ENCODE peak calls at places on chromosomes 4 and X, in five cellular contexts. One of them, this sample, is unnamed.

GRCh38 chrX:72130156-72130761 is 1.5 kb downstream of the RTL5 start:
- DNase-seq in IMR-90: no peak
- DNase-seq in stimulated activated naive B cell treated with anti-CD40 and anti-IgM and Interleukin-4, amounts not matched to agents 10 μg/mL and 1 μg/mL and 100 μg/mL, for 72 hours: no peak
- DNase-seq in sigmoid colon: no peak
- DNase-seq in dermis blood vessel endothelial cell: no peak
- DNase-seq in this sample: no peak

GRCh38 chr4:25253072-25253447 is 19.2 kb downstream of the PI4K2B start:
- DNase-seq in stimulated activated naive B cell treated with anti-CD40 and anti-IgM and Interleukin-4, amounts not matched to agents 10 μg/mL and 1 μg/mL and 100 μg/mL, for 72 hours: no peak
- DNase-seq in IMR-90: peak
- DNase-seq in dermis blood vessel endothelial cell: no peak
- DNase-seq in sigmoid colon: no peak
- DNase-seq in this sample: no peak

GRCh38 chrX:7083468-7084396 is 63.8 kb upstream of the STS start:
- DNase-seq in dermis blood vessel endothelial cell: peak
- DNase-seq in IMR-90: peak
- DNase-seq in sigmoid colon: no peak
- DNase-seq in stimulated activated naive B cell treated with anti-CD40 and anti-IgM and Interleukin-4, amounts not matched to agents 10 μg/mL and 1 μg/mL and 100 μg/mL, for 72 hours: peak
- DNase-seq in this sample: no peak

GRCh38 chr4:176927117-176927516 is 134.4 kb upstream of the VEGFC start:
- DNase-seq in sigmoid colon: no peak
- DNase-seq in IMR-90: no peak
- DNase-seq in dermis blood vessel endothelial cell: no peak
- DNase-seq in stimulated activated naive B cell treated with anti-CD40 and anti-IgM and Interleukin-4, amounts not matched to agents 10 μg/mL and 1 μg/mL and 100 μg/mL, for 72 hours: no peak
- DNase-seq in this sample: no peak

GRCh38 chrX:25076941-25077500 is 61.3 kb upstream of the ARX start:
- DNase-seq in IMR-90: no peak
- DNase-seq in stimulated activated naive B cell treated with anti-CD40 and anti-IgM and Interleukin-4, amounts not matched to agents 10 μg/mL and 1 μg/mL and 100 μg/mL, for 72 hours: no peak
- DNase-seq in dermis blood vessel endothelial cell: no peak
- DNase-seq in sigmoid colon: no peak
- DNase-seq in this sample: no peak

GRCh38 chr4:55947912-55948725 is 626 bp upstream of the CEP135 start:
- DNase-seq in stimulated activated naive B cell treated with anti-CD40 and anti-IgM and Interleukin-4, amounts not matched to agents 10 μg/mL and 1 μg/mL and 100 μg/mL, for 72 hours: peak
- DNase-seq in IMR-90: peak
- DNase-seq in sigmoid colon: no peak
- DNase-seq in dermis blood vessel endothelial cell: peak
- DNase-seq in this sample: no peak

GRCh38 chr4:54548098-54548620 is 109.6 kb upstream of the KIT start:
- DNase-seq in sigmoid colon: no peak
- DNase-seq in IMR-90: no peak
- DNase-seq in stimulated activated naive B cell treated with anti-CD40 and anti-IgM and Interleukin-4, amounts not matched to agents 10 μg/mL and 1 μg/mL and 100 μg/mL, for 72 hours: no peak
- DNase-seq in dermis blood vessel endothelial cell: no peak
- DNase-seq in this sample: no peak

GRCh38 chr4:185965456-185966384 is 103.2 kb upstream of the TLR3 start:
- DNase-seq in dermis blood vessel endothelial cell: peak
- DNase-seq in sigmoid colon: no peak
- DNase-seq in IMR-90: no peak
- DNase-seq in stimulated activated naive B cell treated with anti-CD40 and anti-IgM and Interleukin-4, amounts not matched to agents 10 μg/mL and 1 μg/mL and 100 μg/mL, for 72 hours: peak
- DNase-seq in this sample: no peak

GRCh38 chr4:8355864-8356565 is 84.5 kb downstream of the ACOX3 start:
- DNase-seq in IMR-90: peak
- DNase-seq in stimulated activated naive B cell treated with anti-CD40 and anti-IgM and Interleukin-4, amounts not matched to agents 10 μg/mL and 1 μg/mL and 100 μg/mL, for 72 hours: no peak
- DNase-seq in dermis blood vessel endothelial cell: peak
- DNase-seq in sigmoid colon: peak
- DNase-seq in this sample: peak

GRCh38 chr4:98260047-98260578 is 1.1 kb upstream of the RAP1GDS1 start:
- DNase-seq in sigmoid colon: peak
- DNase-seq in stimulated activated naive B cell treated with anti-CD40 and anti-IgM and Interleukin-4, amounts not matched to agents 10 μg/mL and 1 μg/mL and 100 μg/mL, for 72 hours: peak
- DNase-seq in dermis blood vessel endothelial cell: no peak
- DNase-seq in IMR-90: peak
- DNase-seq in this sample: peak

GRCh38 chrX:46929439-46930018 is 17.3 kb downstream of the JADE3 start:
- DNase-seq in stimulated activated naive B cell treated with anti-CD40 and anti-IgM and Interleukin-4, amounts not matched to agents 10 μg/mL and 1 μg/mL and 100 μg/mL, for 72 hours: no peak
- DNase-seq in dermis blood vessel endothelial cell: peak
- DNase-seq in sigmoid colon: no peak
- DNase-seq in IMR-90: peak
- DNase-seq in this sample: no peak

GRCh38 chr4:151045907-151046306 is 30.8 kb upstream of the LRBA start:
- DNase-seq in stimulated activated naive B cell treated with anti-CD40 and anti-IgM and Interleukin-4, amounts not matched to agents 10 μg/mL and 1 μg/mL and 100 μg/mL, for 72 hours: no peak
- DNase-seq in IMR-90: no peak
- DNase-seq in dermis blood vessel endothelial cell: peak
- DNase-seq in sigmoid colon: no peak
- DNase-seq in this sample: no peak

GRCh38 chrX:68696267-68696666 is 48.8 kb downstream of the STARD8 start:
- DNase-seq in sigmoid colon: no peak
- DNase-seq in IMR-90: no peak
- DNase-seq in dermis blood vessel endothelial cell: no peak
- DNase-seq in stimulated activated naive B cell treated with anti-CD40 and anti-IgM and Interleukin-4, amounts not matched to agents 10 μg/mL and 1 μg/mL and 100 μg/mL, for 72 hours: no peak
- DNase-seq in this sample: no peak

GRCh38 chrX:95903490-95903889 is 781.2 kb upstream of the DIAPH2 start:
- DNase-seq in IMR-90: no peak
- DNase-seq in dermis blood vessel endothelial cell: peak
- DNase-seq in sigmoid colon: no peak
- DNase-seq in stimulated activated naive B cell treated with anti-CD40 and anti-IgM and Interleukin-4, amounts not matched to agents 10 μg/mL and 1 μg/mL and 100 μg/mL, for 72 hours: no peak
- DNase-seq in this sample: no peak

GRCh38 chr4:28686618-28687017 is 1826.0 kb downstream of the STIM2 start:
- DNase-seq in sigmoid colon: no peak
- DNase-seq in IMR-90: peak
- DNase-seq in stimulated activated naive B cell treated with anti-CD40 and anti-IgM and Interleukin-4, amounts not matched to agents 10 μg/mL and 1 μg/mL and 100 μg/mL, for 72 hours: no peak
- DNase-seq in dermis blood vessel endothelial cell: no peak
- DNase-seq in this sample: no peak

GRCh38 chr4:154329268-154329858 is 162.2 kb downstream of the DCHS2 start:
- DNase-seq in sigmoid colon: no peak
- DNase-seq in IMR-90: peak
- DNase-seq in dermis blood vessel endothelial cell: no peak
- DNase-seq in stimulated activated naive B cell treated with anti-CD40 and anti-IgM and Interleukin-4, amounts not matched to agents 10 μg/mL and 1 μg/mL and 100 μg/mL, for 72 hours: no peak
- DNase-seq in this sample: no peak

GRCh38 chr4:73019462-73020047 is 50.0 kb downstream of the COX18 start:
- DNase-seq in stimulated activated naive B cell treated with anti-CD40 and anti-IgM and Interleukin-4, amounts not matched to agents 10 μg/mL and 1 μg/mL and 100 μg/mL, for 72 hours: no peak
- DNase-seq in sigmoid colon: no peak
- DNase-seq in IMR-90: peak
- DNase-seq in dermis blood vessel endothelial cell: peak
- DNase-seq in this sample: peak

GRCh38 chrX:40411350-40412111 is 169.2 kb upstream of the ATP6AP2 start:
- DNase-seq in stimulated activated naive B cell treated with anti-CD40 and anti-IgM and Interleukin-4, amounts not matched to agents 10 μg/mL and 1 μg/mL and 100 μg/mL, for 72 hours: no peak
- DNase-seq in dermis blood vessel endothelial cell: no peak
- DNase-seq in sigmoid colon: no peak
- DNase-seq in IMR-90: no peak
- DNase-seq in this sample: no peak

GRCh38 chr4:109015413-109015810 is 252.6 kb upstream of the ETNPPL start:
- DNase-seq in sigmoid colon: no peak
- DNase-seq in IMR-90: peak
- DNase-seq in dermis blood vessel endothelial cell: no peak
- DNase-seq in stimulated activated naive B cell treated with anti-CD40 and anti-IgM and Interleukin-4, amounts not matched to agents 10 μg/mL and 1 μg/mL and 100 μg/mL, for 72 hours: no peak
- DNase-seq in this sample: no peak

GRCh38 chrX:149060921-149061320 is 444.2 kb downstream of the IDS start:
- DNase-seq in sigmoid colon: no peak
- DNase-seq in dermis blood vessel endothelial cell: no peak
- DNase-seq in IMR-90: no peak
- DNase-seq in stimulated activated naive B cell treated with anti-CD40 and anti-IgM and Interleukin-4, amounts not matched to agents 10 μg/mL and 1 μg/mL and 100 μg/mL, for 72 hours: no peak
- DNase-seq in this sample: no peak

GRCh38 chr4:81604683-81605082 is 133.0 kb upstream of the RASGEF1B start:
- DNase-seq in sigmoid colon: no peak
- DNase-seq in stimulated activated naive B cell treated with anti-CD40 and anti-IgM and Interleukin-4, amounts not matched to agents 10 μg/mL and 1 μg/mL and 100 μg/mL, for 72 hours: no peak
- DNase-seq in dermis blood vessel endothelial cell: no peak
- DNase-seq in IMR-90: no peak
- DNase-seq in this sample: no peak

GRCh38 chr4:145420595-145421214 is 60.9 kb upstream of the SMAD1 start:
- DNase-seq in stimulated activated naive B cell treated with anti-CD40 and anti-IgM and Interleukin-4, amounts not matched to agents 10 μg/mL and 1 μg/mL and 100 μg/mL, for 72 hours: no peak
- DNase-seq in dermis blood vessel endothelial cell: no peak
- DNase-seq in IMR-90: no peak
- DNase-seq in sigmoid colon: no peak
- DNase-seq in this sample: no peak

GRCh38 chr4:75146223-75146622 is 213.3 kb downstream of the PARM1 start:
- DNase-seq in stimulated activated naive B cell treated with anti-CD40 and anti-IgM and Interleukin-4, amounts not matched to agents 10 μg/mL and 1 μg/mL and 100 μg/mL, for 72 hours: no peak
- DNase-seq in IMR-90: no peak
- DNase-seq in dermis blood vessel endothelial cell: no peak
- DNase-seq in sigmoid colon: no peak
- DNase-seq in this sample: no peak

GRCh38 chr4:173934201-173934600 is 349.3 kb downstream of the FBXO8 start:
- DNase-seq in IMR-90: peak
- DNase-seq in stimulated activated naive B cell treated with anti-CD40 and anti-IgM and Interleukin-4, amounts not matched to agents 10 μg/mL and 1 μg/mL and 100 μg/mL, for 72 hours: no peak
- DNase-seq in sigmoid colon: no peak
- DNase-seq in dermis blood vessel endothelial cell: no peak
- DNase-seq in this sample: no peak

GRCh38 chr4:169652535-169652934 is 32.2 kb downstream of the CLCN3 start:
- DNase-seq in stimulated activated naive B cell treated with anti-CD40 and anti-IgM and Interleukin-4, amounts not matched to agents 10 μg/mL and 1 μg/mL and 100 μg/mL, for 72 hours: no peak
- DNase-seq in sigmoid colon: no peak
- DNase-seq in IMR-90: no peak
- DNase-seq in dermis blood vessel endothelial cell: no peak
- DNase-seq in this sample: no peak

GRCh38 chr4:47120783-47121182 is 89.4 kb downstream of the GABRB1 start:
- DNase-seq in sigmoid colon: no peak
- DNase-seq in dermis blood vessel endothelial cell: no peak
- DNase-seq in stimulated activated naive B cell treated with anti-CD40 and anti-IgM and Interleukin-4, amounts not matched to agents 10 μg/mL and 1 μg/mL and 100 μg/mL, for 72 hours: no peak
- DNase-seq in IMR-90: no peak
- DNase-seq in this sample: no peak

GRCh38 chrX:9824554-9824953 is 38.3 kb downstream of the SHROOM2 start:
- DNase-seq in IMR-90: no peak
- DNase-seq in dermis blood vessel endothelial cell: no peak
- DNase-seq in stimulated activated naive B cell treated with anti-CD40 and anti-IgM and Interleukin-4, amounts not matched to agents 10 μg/mL and 1 μg/mL and 100 μg/mL, for 72 hours: no peak
- DNase-seq in sigmoid colon: no peak
- DNase-seq in this sample: no peak

This sample was measured in prostate gland.